ENCODE peak calls at places on chromosome 9, in seven cellular contexts. P, I, H, D, O, Q and U are unnamed samples.

GRCh38 chr9:89225587-89225986 is 47.0 kb upstream of the SHC3 start:
- DNase-seq in P (no peak), I (no peak), H (no peak), D (no peak), O (no peak), Q (no peak), U (no peak)

GRCh38 chr9:69204869-69205268 is 30.8 kb downstream of the TJP2 start:
- DNase-seq in P (peak; percentile 22), I (no peak), H (peak; percentile 60), D (peak; percentile 26), O (no peak), Q (no peak), U (no peak)

GRCh38 chr9:87722393-87722792 is 3.5 kb upstream of the CTSL start:
- DNase-seq in P (peak; percentile 66), I (no peak), H (no peak), D (no peak), O (peak; percentile 41), Q (no peak), U (no peak)

GRCh38 chr9:108316633-108317032 is 539.2 kb downstream of the ACTL7B start:
- DNase-seq in P (no peak), I (no peak), H (peak; percentile 45), D (no peak), O (no peak), Q (no peak), U (no peak)

GRCh38 chr9:124470726-124471125 is 20.5 kb downstream of the ADGRD2 start:
- DNase-seq in P (no peak), I (no peak), H (no peak), D (no peak), O (no peak), Q (no peak), U (no peak)

GRCh38 chr9:16192403-16193017 is 639.7 kb downstream of the CCDC171 start:
- DNase-seq in P (no peak), I (no peak), H (no peak), D (peak; percentile 10), O (no peak), Q (no peak), U (no peak)

GRCh38 chr9:24242599-24242998 is 303.1 kb downstream of the IZUMO3 start:
- DNase-seq in P (no peak), I (no peak), H (no peak), D (no peak), O (no peak), Q (no peak), U (no peak)

GRCh38 chr9:82252116-82252515 is 263.5 kb downstream of the SPATA31D1 start:
- DNase-seq in P (no peak), I (no peak), H (no peak), D (no peak), O (no peak), Q (no peak), U (no peak)

GRCh38 chr9:78213696-78214095 is 22.2 kb upstream of the CEP78 start:
- DNase-seq in P (no peak), I (no peak), H (peak; percentile 35), D (peak; percentile 9), O (no peak), Q (no peak), U (no peak)

GRCh38 chr9:91720746-91721705 is 229.0 kb downstream of the ROR2 start:
- DNase-seq in P (no peak), I (no peak), H (no peak), D (no peak), O (peak; percentile 64), Q (no peak), U (no peak)

GRCh38 chr9:116115731-116116353 is 37.7 kb upstream of the PAPPA start:
- DNase-seq in P (no peak), I (no peak), H (no peak), D (no peak), O (no peak), Q (no peak), U (no peak)

GRCh38 chr9:130817862-130818261 is 17.2 kb upstream of the ABL1 start:
- DNase-seq in P (no peak), I (no peak), H (no peak), D (no peak), O (no peak), Q (no peak), U (no peak)

GRCh38 chr9:126558051-126558665 is 55.6 kb upstream of the LMX1B start:
- DNase-seq in P (peak; percentile 74), I (peak; percentile 80), H (peak; percentile 63), D (peak; percentile 74), O (peak; percentile 85), Q (peak; percentile 47), U (peak; percentile 65)

GRCh38 chr9:133155156-133155555 is 8.6 kb downstream of the GBGT1 start:
- DNase-seq in P (no peak), I (no peak), H (no peak), D (no peak), O (no peak), Q (no peak), U (peak; percentile 14)

GRCh38 chr9:83346655-83347393 is 191.4 kb downstream of the FRMD3 start:
- DNase-seq in P (no peak), I (no peak), H (no peak), D (no peak), O (no peak), Q (no peak), U (no peak)

GRCh38 chr9:111621895-111622480 is 9.1 kb upstream of the DNAJC25 start:
- DNase-seq in P (peak; percentile 33), I (peak; percentile 45), H (peak; percentile 66), D (peak; percentile 58), O (peak; percentile 68), Q (peak; percentile 30), U (peak; percentile 49)

GRCh38 chr9:69023650-69024049 is 9.7 kb upstream of the PRKACG start:
- DNase-seq in P (peak; percentile 67), I (peak; percentile 45), H (no peak), D (peak; percentile 30), O (no peak), Q (no peak), U (no peak)

GRCh38 chr9:128614728-128615127 is 41.9 kb downstream of the DYNC2I2 start:
- DNase-seq in P (no peak), I (no peak), H (peak; percentile 35), D (peak; percentile 41), O (no peak), Q (no peak), U (no peak)

GRCh38 chr9:133147412-133148271 is 16.1 kb downstream of the GBGT1 start:
- DNase-seq in P (peak; percentile 84), I (peak; percentile 85), H (peak; percentile 78), D (peak; percentile 73), O (peak; percentile 87), Q (peak; percentile 63), U (peak; percentile 91)

GRCh38 chr9:36504154-36504550 is 68.5 kb upstream of the MELK start:
- DNase-seq in P (no peak), I (no peak), H (no peak), D (no peak), O (no peak), Q (no peak), U (no peak)

GRCh38 chr9:120879421-120879820 is 2.4 kb upstream of the PHF19 start:
- DNase-seq in P (no peak), I (no peak), H (no peak), D (no peak), O (no peak), Q (no peak), U (no peak)

GRCh38 chr9:129626944-129627297 is 958 bp downstream of the NTMT1 start:
- DNase-seq in P (no peak), I (no peak), H (no peak), D (peak; percentile 12), O (no peak), Q (no peak), U (no peak)

GRCh38 chr9:88534456-88535225 is at the start of gene NXNL2:
- DNase-seq in P (peak; percentile 76), I (peak; percentile 77), H (peak; percentile 86), D (peak; percentile 85), O (peak; percentile 40), Q (no peak), U (peak; percentile 89)

GRCh38 chr9:37650299-37650872 is 368 bp upstream of the FRMPD1 start:
- DNase-seq in P (no peak), I (no peak), H (no peak), D (no peak), O (no peak), Q (no peak), U (no peak)